ENCODE peak calls at places on chromosomes 11 and 22, in seven cellular contexts. One of them, this sample, is unnamed.

GRCh38 chr22:22519591-22519990 is 479 bp downstream of the ZNF280A start:
- DNase-seq in endodermal cell: no peak
- DNase-seq in caudate nucleus: no peak
- DNase-seq in neuronal stem cell: no peak
- DNase-seq in Peyer's patch: no peak
- DNase-seq in foreskin keratinocyte: no peak
- DNase-seq in heart right ventricle: no peak
- DNase-seq in this sample: no peak

GRCh38 chr11:120184946-120185677 is 25.7 kb upstream of the OAF start:
- DNase-seq in neuronal stem cell: no peak
- DNase-seq in endodermal cell: peak
- DNase-seq in caudate nucleus: no peak
- DNase-seq in heart right ventricle: peak
- DNase-seq in foreskin keratinocyte: no peak
- DNase-seq in Peyer's patch: no peak
- DNase-seq in this sample: no peak

GRCh38 chr11:26028294-26028954 is 303.5 kb upstream of the ANO3 start:
- DNase-seq in heart right ventricle: no peak
- DNase-seq in caudate nucleus: no peak
- DNase-seq in foreskin keratinocyte: peak
- DNase-seq in endodermal cell: peak
- DNase-seq in neuronal stem cell: no peak
- DNase-seq in Peyer's patch: no peak
- DNase-seq in this sample: peak

GRCh38 chr11:65851811-65852507 is 6.0 kb downstream of the CFL1 start:
- DNase-seq in endodermal cell: no peak
- DNase-seq in caudate nucleus: no peak
- DNase-seq in foreskin keratinocyte: no peak
- DNase-seq in neuronal stem cell: no peak
- DNase-seq in Peyer's patch: no peak
- DNase-seq in heart right ventricle: no peak
- DNase-seq in this sample: no peak

GRCh38 chr11:11993814-11994213 is 14.6 kb downstream of the DKK3 start:
- DNase-seq in heart right ventricle: no peak
- DNase-seq in Peyer's patch: no peak
- DNase-seq in endodermal cell: no peak
- DNase-seq in caudate nucleus: no peak
- DNase-seq in neuronal stem cell: no peak
- DNase-seq in foreskin keratinocyte: peak
- DNase-seq in this sample: peak

GRCh38 chr11:35418282-35418846 is 994 bp downstream of the SLC1A2 start:
- DNase-seq in foreskin keratinocyte: no peak
- DNase-seq in neuronal stem cell: peak
- DNase-seq in Peyer's patch: no peak
- DNase-seq in caudate nucleus: no peak
- DNase-seq in endodermal cell: peak
- DNase-seq in heart right ventricle: no peak
- DNase-seq in this sample: no peak

GRCh38 chr11:76658231-76658630 is 12.3 kb downstream of the LRRC32 start:
- DNase-seq in foreskin keratinocyte: no peak
- DNase-seq in endodermal cell: peak
- DNase-seq in Peyer's patch: no peak
- DNase-seq in caudate nucleus: no peak
- DNase-seq in neuronal stem cell: no peak
- DNase-seq in heart right ventricle: no peak
- DNase-seq in this sample: no peak

GRCh38 chr11:11456896-11457295 is 103.8 kb upstream of the CSNK2A3 start:
- DNase-seq in endodermal cell: no peak
- DNase-seq in foreskin keratinocyte: no peak
- DNase-seq in caudate nucleus: no peak
- DNase-seq in heart right ventricle: no peak
- DNase-seq in Peyer's patch: no peak
- DNase-seq in neuronal stem cell: no peak
- DNase-seq in this sample: no peak

GRCh38 chr11:80860632-80861031 is 1419.8 kb upstream of the TENM4 start:
- DNase-seq in endodermal cell: no peak
- DNase-seq in foreskin keratinocyte: peak
- DNase-seq in neuronal stem cell: no peak
- DNase-seq in caudate nucleus: no peak
- DNase-seq in Peyer's patch: no peak
- DNase-seq in heart right ventricle: no peak
- DNase-seq in this sample: no peak

GRCh38 chr22:46756097-46756496 is 6.4 kb upstream of the TBC1D22A start:
- DNase-seq in caudate nucleus: no peak
- DNase-seq in heart right ventricle: no peak
- DNase-seq in Peyer's patch: no peak
- DNase-seq in foreskin keratinocyte: no peak
- DNase-seq in endodermal cell: no peak
- DNase-seq in neuronal stem cell: no peak
- DNase-seq in this sample: no peak

GRCh38 chr22:31912402-31912733 is 32.0 kb upstream of the YWHAH start:
- DNase-seq in endodermal cell: no peak
- DNase-seq in Peyer's patch: no peak
- DNase-seq in foreskin keratinocyte: no peak
- DNase-seq in heart right ventricle: no peak
- DNase-seq in neuronal stem cell: no peak
- DNase-seq in caudate nucleus: no peak
- DNase-seq in this sample: no peak

GRCh38 chr11:132471491-132471890 is 1060.8 kb downstream of the OPCML start:
- DNase-seq in foreskin keratinocyte: peak
- DNase-seq in neuronal stem cell: no peak
- DNase-seq in Peyer's patch: no peak
- DNase-seq in endodermal cell: no peak
- DNase-seq in heart right ventricle: no peak
- DNase-seq in caudate nucleus: no peak
- DNase-seq in this sample: no peak

GRCh38 chr11:32893947-32894827 is 1.6 kb downstream of the QSER1 start:
- DNase-seq in heart right ventricle: no peak
- DNase-seq in Peyer's patch: no peak
- DNase-seq in foreskin keratinocyte: peak
- DNase-seq in endodermal cell: peak
- DNase-seq in caudate nucleus: no peak
- DNase-seq in neuronal stem cell: peak
- DNase-seq in this sample: peak

GRCh38 chr11:2700415-2701211 is 819 bp upstream of the KCNQ1OT1 start:
- DNase-seq in Peyer's patch: peak
- DNase-seq in heart right ventricle: peak
- DNase-seq in endodermal cell: peak
- DNase-seq in caudate nucleus: no peak
- DNase-seq in foreskin keratinocyte: no peak
- DNase-seq in neuronal stem cell: peak
- DNase-seq in this sample: no peak

GRCh38 chr22:28903719-28904118 is 20.3 kb downstream of the ZNRF3 start:
- DNase-seq in heart right ventricle: peak
- DNase-seq in Peyer's patch: no peak
- DNase-seq in foreskin keratinocyte: no peak
- DNase-seq in caudate nucleus: no peak
- DNase-seq in neuronal stem cell: no peak
- DNase-seq in endodermal cell: peak
- DNase-seq in this sample: no peak

GRCh38 chr11:86798988-86799387 is 1.4 kb upstream of the PRSS23 start:
- DNase-seq in neuronal stem cell: no peak
- DNase-seq in caudate nucleus: no peak
- DNase-seq in Peyer's patch: no peak
- DNase-seq in foreskin keratinocyte: peak
- DNase-seq in heart right ventricle: no peak
- DNase-seq in endodermal cell: no peak
- DNase-seq in this sample: no peak

GRCh38 chr11:80700386-80700785 is 1259.6 kb upstream of the TENM4 start:
- DNase-seq in neuronal stem cell: no peak
- DNase-seq in endodermal cell: no peak
- DNase-seq in heart right ventricle: no peak
- DNase-seq in foreskin keratinocyte: no peak
- DNase-seq in caudate nucleus: no peak
- DNase-seq in Peyer's patch: no peak
- DNase-seq in this sample: no peak

GRCh38 chr11:76157891-76158290 is 48.4 kb downstream of the WNT11 start:
- DNase-seq in Peyer's patch: no peak
- DNase-seq in foreskin keratinocyte: no peak
- DNase-seq in heart right ventricle: no peak
- DNase-seq in endodermal cell: no peak
- DNase-seq in neuronal stem cell: no peak
- DNase-seq in caudate nucleus: no peak
- DNase-seq in this sample: no peak

GRCh38 chr11:134947556-134947955 is 535.5 kb upstream of the B3GAT1 start:
- DNase-seq in endodermal cell: no peak
- DNase-seq in Peyer's patch: no peak
- DNase-seq in heart right ventricle: no peak
- DNase-seq in caudate nucleus: no peak
- DNase-seq in foreskin keratinocyte: no peak
- DNase-seq in neuronal stem cell: no peak
- DNase-seq in this sample: no peak

GRCh38 chr22:49958961-49959781 is 1.4 kb upstream of the PIM3 start:
- DNase-seq in foreskin keratinocyte: no peak
- DNase-seq in heart right ventricle: peak
- DNase-seq in neuronal stem cell: no peak
- DNase-seq in caudate nucleus: no peak
- DNase-seq in endodermal cell: peak
- DNase-seq in Peyer's patch: no peak
- DNase-seq in this sample: no peak

GRCh38 chr11:67583319-67584204 is at the start of gene GSTP1:
- DNase-seq in foreskin keratinocyte: peak
- DNase-seq in Peyer's patch: peak
- DNase-seq in heart right ventricle: peak
- DNase-seq in caudate nucleus: peak
- DNase-seq in neuronal stem cell: peak
- DNase-seq in endodermal cell: peak
- DNase-seq in this sample: no peak

GRCh38 chr11:11430431-11430830 is 77.4 kb upstream of the CSNK2A3 start:
- DNase-seq in endodermal cell: no peak
- DNase-seq in caudate nucleus: no peak
- DNase-seq in neuronal stem cell: no peak
- DNase-seq in Peyer's patch: no peak
- DNase-seq in foreskin keratinocyte: no peak
- DNase-seq in heart right ventricle: no peak
- DNase-seq in this sample: no peak

GRCh38 chr22:33873666-33874065 is 46.6 kb downstream of the LARGE1 start:
- DNase-seq in foreskin keratinocyte: no peak
- DNase-seq in caudate nucleus: no peak
- DNase-seq in heart right ventricle: no peak
- DNase-seq in Peyer's patch: no peak
- DNase-seq in neuronal stem cell: no peak
- DNase-seq in endodermal cell: no peak
- DNase-seq in this sample: no peak

GRCh38 chr11:68043349-68044144 is 4.7 kb downstream of the TCIRG1 start:
- DNase-seq in foreskin keratinocyte: peak
- DNase-seq in endodermal cell: no peak
- DNase-seq in caudate nucleus: no peak
- DNase-seq in neuronal stem cell: no peak
- DNase-seq in heart right ventricle: no peak
- DNase-seq in Peyer's patch: no peak
- DNase-seq in this sample: no peak

GRCh38 chr11:8090756-8091155 is 9.7 kb downstream of the TUB start:
- DNase-seq in Peyer's patch: peak
- DNase-seq in caudate nucleus: no peak
- DNase-seq in heart right ventricle: no peak
- DNase-seq in endodermal cell: peak
- DNase-seq in foreskin keratinocyte: no peak
- DNase-seq in neuronal stem cell: peak
- DNase-seq in this sample: no peak

GRCh38 chr11:9357041-9357440 is 27.4 kb upstream of the IPO7 start:
- DNase-seq in caudate nucleus: no peak
- DNase-seq in neuronal stem cell: no peak
- DNase-seq in foreskin keratinocyte: peak
- DNase-seq in heart right ventricle: no peak
- DNase-seq in Peyer's patch: no peak
- DNase-seq in endodermal cell: no peak
- DNase-seq in this sample: no peak
- H3K27ac ChIP-seq in caudate nucleus: no peak
- H3K27ac ChIP-seq in neuronal stem cell: no peak
- H3K27ac ChIP-seq in foreskin keratinocyte: peak
- H3K27ac ChIP-seq in heart right ventricle: no peak
- H3K27ac ChIP-seq in Peyer's patch: no peak
- H3K27ac ChIP-seq in endodermal cell: no peak
- H3K27ac ChIP-seq in this sample: peak

GRCh38 chr11:72707032-72707431 is 32.8 kb upstream of the PDE2A start:
- DNase-seq in caudate nucleus: no peak
- DNase-seq in endodermal cell: no peak
- DNase-seq in heart right ventricle: no peak
- DNase-seq in foreskin keratinocyte: no peak
- DNase-seq in neuronal stem cell: no peak
- DNase-seq in Peyer's patch: no peak
- DNase-seq in this sample: no peak

GRCh38 chr11:72704783-72705287 is 30.6 kb upstream of the PDE2A start:
- DNase-seq in caudate nucleus: no peak
- DNase-seq in neuronal stem cell: no peak
- DNase-seq in foreskin keratinocyte: no peak
- DNase-seq in heart right ventricle: no peak
- DNase-seq in Peyer's patch: no peak
- DNase-seq in endodermal cell: peak
- DNase-seq in this sample: no peak

GRCh38 chr11:72704028-72704782 is 30.0 kb upstream of the PDE2A start:
- DNase-seq in neuronal stem cell: no peak
- DNase-seq in caudate nucleus: no peak
- DNase-seq in foreskin keratinocyte: no peak
- DNase-seq in heart right ventricle: no peak
- DNase-seq in endodermal cell: peak
- DNase-seq in Peyer's patch: no peak
- DNase-seq in this sample: no peak

GRCh38 chr11:72705442-72706365 is 31.5 kb upstream of the PDE2A start:
- DNase-seq in heart right ventricle: no peak
- DNase-seq in Peyer's patch: no peak
- DNase-seq in endodermal cell: peak
- DNase-seq in neuronal stem cell: no peak
- DNase-seq in foreskin keratinocyte: no peak
- DNase-seq in caudate nucleus: no peak
- DNase-seq in this sample: no peak

DNA sequence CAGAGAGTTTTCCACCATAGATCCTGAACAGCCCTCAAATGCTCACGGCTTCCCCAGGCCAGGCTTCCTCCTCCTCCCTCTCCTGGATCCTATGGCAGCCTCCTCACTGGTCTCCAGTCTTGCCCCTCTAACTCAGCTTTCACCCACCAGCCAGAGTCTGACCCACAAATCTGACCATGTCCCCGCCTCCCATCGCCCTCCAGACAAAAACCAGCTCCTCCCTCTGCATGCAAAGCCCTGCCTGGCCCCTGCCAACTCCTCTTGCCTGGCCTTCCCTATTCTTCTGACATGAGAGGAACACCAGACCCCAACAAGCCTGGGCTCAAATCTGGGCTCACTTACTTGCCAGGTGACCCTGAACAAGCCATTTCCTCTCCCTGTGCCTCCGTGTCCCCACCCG is 32.4 kb upstream of the PDE2A start:
- DNase-seq in neuronal stem cell: no peak
- DNase-seq in foreskin keratinocyte: no peak
- DNase-seq in endodermal cell: no peak
- DNase-seq in Peyer's patch: no peak
- DNase-seq in heart right ventricle: no peak
- DNase-seq in caudate nucleus: no peak
- DNase-seq in this sample: no peak
- H3K27ac ChIP-seq in neuronal stem cell: peak
- H3K27ac ChIP-seq in foreskin keratinocyte: no peak
- H3K27ac ChIP-seq in endodermal cell: no peak
- H3K27ac ChIP-seq in Peyer's patch: no peak
- H3K27ac ChIP-seq in heart right ventricle: no peak
- H3K27ac ChIP-seq in caudate nucleus: no peak
- H3K27ac ChIP-seq in this sample: no peak

GRCh38 chr11:45446426-45446825 is 160.3 kb upstream of the SYT13 start:
- DNase-seq in caudate nucleus: no peak
- DNase-seq in heart right ventricle: no peak
- DNase-seq in endodermal cell: no peak
- DNase-seq in Peyer's patch: no peak
- DNase-seq in foreskin keratinocyte: no peak
- DNase-seq in neuronal stem cell: no peak
- DNase-seq in this sample: no peak
- H3K27ac ChIP-seq in caudate nucleus: no peak
- H3K27ac ChIP-seq in heart right ventricle: no peak
- H3K27ac ChIP-seq in endodermal cell: no peak
- H3K27ac ChIP-seq in Peyer's patch: no peak
- H3K27ac ChIP-seq in foreskin keratinocyte: no peak
- H3K27ac ChIP-seq in neuronal stem cell: no peak
- H3K27ac ChIP-seq in this sample: no peak

GRCh38 chr11:9710852-9711251 is 47.0 kb downstream of the SWAP70 start:
- DNase-seq in endodermal cell: no peak
- DNase-seq in foreskin keratinocyte: no peak
- DNase-seq in heart right ventricle: no peak
- DNase-seq in neuronal stem cell: no peak
- DNase-seq in caudate nucleus: no peak
- DNase-seq in Peyer's patch: no peak
- DNase-seq in this sample: no peak
- H3K27ac ChIP-seq in endodermal cell: no peak
- H3K27ac ChIP-seq in foreskin keratinocyte: no peak
- H3K27ac ChIP-seq in heart right ventricle: no peak
- H3K27ac ChIP-seq in neuronal stem cell: no peak
- H3K27ac ChIP-seq in caudate nucleus: no peak
- H3K27ac ChIP-seq in Peyer's patch: no peak
- H3K27ac ChIP-seq in this sample: no peak

This sample was measured in epithelial cell of prostate.